ENCODE peak calls at places on chromosomes 5 and 9, in five cellular contexts. Z, Q, K, I and W are unnamed samples.

GRCh38 chr5:178625679-178626483 is 969 bp downstream of the CLK4 start:
- DNase-seq in Z (no peak), Q (no peak), K (no peak), I (no peak), W (no peak)

GRCh38 chr9:116275418-116276295 is 122.1 kb downstream of the PAPPA start:
- DNase-seq in Z (no peak), Q (no peak), K (no peak), I (peak), W (no peak)

GRCh38 chr5:135505973-135506372 is 29.8 kb downstream of the NEUROG1 start:
- DNase-seq in Z (no peak), Q (no peak), K (no peak), I (no peak), W (no peak)

GRCh38 chr5:151020304-151021031 is at the start of gene GPX3:
- DNase-seq in Z (peak), Q (no peak), K (no peak), I (peak), W (peak)

GRCh38 chr9:13716620-13717019 is 437.1 kb upstream of the MPDZ start:
- DNase-seq in Z (no peak), Q (no peak), K (no peak), I (peak), W (no peak)

GRCh38 chr5:95664204-95664786 is 17.7 kb downstream of the RFESD start:
- DNase-seq in Z (peak), Q (no peak), K (no peak), I (peak), W (no peak)

GRCh38 chr9:92607773-92608172 is 62.2 kb downstream of the IPPK start:
- DNase-seq in Z (no peak), Q (peak), K (peak), I (peak), W (no peak)

GRCh38 chr9:75170898-75171360 is 82.6 kb downstream of the OSTF1 start:
- DNase-seq in Z (no peak), Q (no peak), K (no peak), I (no peak), W (no peak)

GRCh38 chr9:70000481-70000880 is 43.2 kb upstream of the MAMDC2 start:
- DNase-seq in Z (no peak), Q (no peak), K (no peak), I (no peak), W (no peak)

GRCh38 chr5:139908749-139909148 is 113.1 kb downstream of the PSD2 start:
- DNase-seq in Z (peak), Q (no peak), K (peak), I (no peak), W (no peak)

GRCh38 chr5:149156435-149157083 is 15.3 kb downstream of the ABLIM3 start:
- DNase-seq in Z (no peak), Q (no peak), K (no peak), I (no peak), W (no peak)

GRCh38 chr5:176405656-176406435 is 10.5 kb downstream of the CLTB start:
- DNase-seq in Z (no peak), Q (no peak), K (no peak), I (no peak), W (no peak)

GRCh38 chr5:151186538-151186937 is 29.0 kb upstream of the ANXA6 start:
- DNase-seq in Z (no peak), Q (no peak), K (no peak), I (no peak), W (no peak)

GRCh38 chr9:137969008-137969407 is 91.4 kb downstream of the CACNA1B start:
- DNase-seq in Z (no peak), Q (no peak), K (no peak), I (no peak), W (peak)

GRCh38 chr5:36875789-36876388 is 680 bp upstream of the NIPBL start:
- DNase-seq in Z (peak), Q (peak), K (no peak), I (peak), W (peak)

GRCh38 chr9:33139421-33140228 is 27.5 kb downstream of the B4GALT1 start:
- DNase-seq in Z (peak), Q (peak), K (peak), I (no peak), W (peak)

GRCh38 chr9:69215774-69216482 is 41.9 kb downstream of the TJP2 start:
- DNase-seq in Z (no peak), Q (no peak), K (no peak), I (peak), W (no peak)

GRCh38 chr5:140239939-140240700 is 62.8 kb downstream of the PFDN1 start:
- DNase-seq in Z (peak), Q (no peak), K (no peak), I (peak), W (no peak)

GRCh38 chr5:79547429-79547822 is 33.5 kb upstream of the HOMER1 start:
- DNase-seq in Z (no peak), Q (no peak), K (no peak), I (no peak), W (no peak)

GRCh38 chr5:175344331-175345200 is 99.4 kb downstream of the DRD1 start:
- DNase-seq in Z (no peak), Q (no peak), K (peak), I (no peak), W (no peak)

GRCh38 chr5:127508644-127509373 is 8.6 kb upstream of the PRRC1 start:
- DNase-seq in Z (no peak), Q (no peak), K (no peak), I (no peak), W (no peak)

GRCh38 chr5:2738156-2738699 is 13.2 kb downstream of the IRX2 start:
- DNase-seq in Z (no peak), Q (no peak), K (no peak), I (no peak), W (no peak)

GRCh38 chr5:2740051-2740848 is 11.2 kb downstream of the IRX2 start:
- DNase-seq in Z (no peak), Q (no peak), K (no peak), I (no peak), W (no peak)

GRCh38 chr5:2738700-2739359 is 12.6 kb downstream of the IRX2 start:
- DNase-seq in Z (no peak), Q (no peak), K (no peak), I (no peak), W (peak)

GRCh38 chr5:2740849-2741555 is 10.5 kb downstream of the IRX2 start:
- DNase-seq in Z (no peak), Q (no peak), K (no peak), I (no peak), W (no peak)

GRCh38 chr5:2739360-2740050 is 12.0 kb downstream of the IRX2 start:
- DNase-seq in Z (no peak), Q (no peak), K (no peak), I (no peak), W (no peak)
- H3K4me3 ChIP-seq in Z (no peak), Q (peak), K (peak), I (no peak), W (no peak)

DNA sequence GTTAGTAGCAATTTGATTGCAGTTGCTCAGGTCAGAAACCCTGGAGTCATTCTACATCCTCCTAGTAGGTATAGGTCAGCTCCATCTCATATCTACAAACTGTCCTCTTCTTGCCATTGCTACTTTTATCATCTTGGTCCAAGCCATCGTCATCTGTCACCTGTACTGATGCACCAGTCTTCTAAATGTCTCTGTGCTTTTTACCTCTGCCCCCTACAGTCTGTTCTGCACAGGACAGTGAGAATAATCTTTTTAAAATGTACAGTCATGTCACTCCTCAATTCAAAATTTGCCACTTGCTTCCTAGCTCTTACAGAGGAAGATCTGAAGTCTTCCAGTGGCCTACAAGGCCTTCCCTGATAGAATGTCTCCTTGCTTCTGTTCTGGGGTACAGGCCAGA is 6.8 kb downstream of the NNT start:
- DNase-seq in Z (no peak), Q (no peak), K (no peak), I (no peak), W (no peak)
- TF ChIP-seq CTCF in Z (no peak), Q (peak), K (peak), I (peak), W (peak)

GRCh38 chr9:27117489-27118135 is 8.6 kb downstream of the TEK start:
- DNase-seq in Z (no peak), Q (no peak), K (no peak), I (peak), W (peak)

GRCh38 chr9:27124151-27124550 is 15.1 kb downstream of the TEK start:
- DNase-seq in Z (no peak), Q (peak), K (no peak), I (no peak), W (no peak)

DNA sequence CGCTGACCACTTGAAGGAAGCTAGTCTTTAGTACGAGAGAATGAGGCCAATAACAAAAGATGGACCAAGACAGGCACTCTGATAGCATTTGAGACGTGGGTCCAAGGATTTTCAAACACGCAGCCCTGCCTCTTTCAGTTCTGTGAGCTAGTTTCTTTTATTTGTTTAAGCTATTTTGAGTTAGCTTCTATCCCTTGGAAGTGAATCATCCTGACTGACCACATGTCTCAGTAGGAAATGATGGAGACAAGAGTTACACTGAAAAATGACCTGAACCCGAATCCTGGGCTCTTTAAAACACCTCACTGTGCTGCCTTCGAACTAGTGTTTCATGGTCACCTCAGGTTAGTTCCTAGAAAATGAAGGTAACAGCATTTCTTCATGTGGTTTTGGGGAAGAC is 9.9 kb downstream of the TEK start:
- DNase-seq in Z (no peak), Q (no peak), K (peak), I (peak), W (no peak)
- H3K4me3 ChIP-seq in Z (no peak), Q (no peak), K (no peak), I (no peak), W (no peak)

DNA sequence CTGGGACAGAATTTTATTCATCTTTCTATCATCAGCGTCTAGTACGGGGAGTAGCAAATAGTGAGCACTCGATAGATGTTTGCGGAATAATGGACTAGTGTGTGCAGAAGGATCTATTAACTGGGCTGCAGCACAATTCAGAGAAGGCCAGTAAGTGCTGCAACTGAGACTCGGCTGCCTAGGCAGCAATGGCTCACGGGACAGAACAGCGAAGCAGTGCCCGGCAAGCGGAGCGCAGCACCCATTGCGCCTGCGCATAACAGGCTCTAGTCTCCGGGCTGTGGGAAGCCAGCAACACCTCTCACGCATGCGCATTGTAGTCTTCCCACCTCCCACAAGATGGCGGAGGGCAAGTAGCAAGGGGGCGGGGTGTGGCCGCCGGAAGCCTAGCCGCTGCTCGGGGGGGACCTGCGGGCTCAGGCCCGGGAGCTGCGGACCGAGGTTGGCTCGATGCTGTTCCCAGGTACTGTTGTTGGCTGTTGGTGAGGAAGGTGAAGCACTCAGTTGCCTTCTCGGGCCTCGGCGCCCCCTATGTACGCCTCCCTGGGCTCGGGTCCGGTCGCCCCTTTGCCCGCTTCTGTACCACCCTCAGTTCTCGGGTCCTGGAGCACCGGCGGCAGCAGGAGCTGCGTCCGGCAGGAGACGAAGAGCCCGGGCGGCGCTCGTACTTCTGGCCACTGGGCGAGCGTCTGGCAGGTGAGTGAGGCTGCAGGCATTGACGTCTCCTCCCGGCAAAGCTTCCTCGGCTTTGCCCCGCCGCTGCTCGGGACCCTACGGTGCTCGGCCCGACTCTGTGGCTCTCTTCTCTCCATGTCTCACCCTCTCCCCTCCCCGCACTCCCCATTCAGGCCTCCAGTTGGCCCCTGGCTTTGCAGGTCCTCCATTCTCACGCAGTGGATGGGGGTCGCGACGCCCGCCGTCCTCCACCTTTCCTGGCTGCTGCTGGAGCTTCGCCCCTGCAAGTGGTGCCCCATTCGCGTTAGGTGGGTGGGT is 30.2 kb upstream of the APC start:
- DNase-seq in Z (peak), Q (peak), K (peak), I (peak), W (peak)
- TF ChIP-seq CTCF in Z (no peak), Q (no peak), K (peak), I (no peak), W (no peak)

DNA sequence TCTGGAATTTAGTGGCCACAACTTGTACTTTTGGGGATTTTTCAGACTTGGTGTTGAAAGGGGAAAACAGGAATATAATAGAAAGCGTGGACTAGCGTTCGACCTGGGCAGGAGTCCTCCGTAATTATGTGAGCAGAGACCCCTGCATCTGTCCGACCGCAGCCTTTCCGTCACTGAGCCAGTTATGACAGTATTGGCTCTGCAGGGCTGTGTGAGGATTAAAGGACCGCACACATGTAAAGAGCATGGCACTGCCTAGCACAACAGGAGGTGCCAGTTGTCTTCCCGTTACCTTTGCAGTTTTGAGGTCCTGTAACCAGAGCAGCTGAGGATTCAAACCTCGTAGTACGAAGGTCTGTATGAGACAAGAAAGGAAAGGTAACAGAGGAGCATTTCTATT is 1.2 kb downstream of the B4GALT7 start:
- DNase-seq in Z (no peak), Q (no peak), K (no peak), I (no peak), W (no peak)
- H3K4me3 ChIP-seq in Z (peak), Q (peak), K (peak), I (no peak), W (peak)

DNA sequence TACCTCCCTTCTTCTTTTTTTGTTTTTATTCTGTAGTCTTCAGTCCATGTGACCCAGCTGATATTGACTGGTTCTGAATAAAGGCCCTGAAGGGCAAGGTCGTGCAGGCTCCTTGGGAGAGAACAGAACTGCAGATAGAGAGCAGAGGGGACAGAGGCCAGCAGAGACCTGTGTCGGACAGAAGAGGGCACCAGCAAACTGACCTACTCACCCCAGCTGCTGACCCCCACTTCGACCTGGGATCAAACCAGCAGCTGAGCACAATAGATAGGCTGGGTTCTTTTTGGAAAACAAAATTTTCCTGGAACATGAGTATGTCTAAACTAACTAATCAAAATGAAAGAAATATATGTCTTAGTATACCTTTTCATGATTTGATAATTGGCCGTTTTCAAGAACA is 695.1 kb downstream of the NR2F1-AS1 start:
- DNase-seq in Z (peak), Q (no peak), K (no peak), I (no peak), W (no peak)
- TF ChIP-seq CTCF in Z (no peak), Q (no peak), K (no peak), I (no peak), W (peak)

GRCh38 chr9:73133921-73134407 is 17.7 kb upstream of the ANXA1 start:
- DNase-seq in Z (no peak), Q (no peak), K (no peak), I (no peak), W (no peak)

GRCh38 chr9:73131376-73131775 is 20.3 kb upstream of the ANXA1 start:
- DNase-seq in Z (no peak), Q (no peak), K (no peak), I (peak), W (no peak)

GRCh38 chr9:73133042-73133651 is 18.5 kb upstream of the ANXA1 start:
- DNase-seq in Z (no peak), Q (no peak), K (no peak), I (peak), W (no peak)

GRCh38 chr9:73129941-73130695 is 21.5 kb upstream of the ANXA1 start:
- DNase-seq in Z (no peak), Q (no peak), K (no peak), I (no peak), W (no peak)

DNA sequence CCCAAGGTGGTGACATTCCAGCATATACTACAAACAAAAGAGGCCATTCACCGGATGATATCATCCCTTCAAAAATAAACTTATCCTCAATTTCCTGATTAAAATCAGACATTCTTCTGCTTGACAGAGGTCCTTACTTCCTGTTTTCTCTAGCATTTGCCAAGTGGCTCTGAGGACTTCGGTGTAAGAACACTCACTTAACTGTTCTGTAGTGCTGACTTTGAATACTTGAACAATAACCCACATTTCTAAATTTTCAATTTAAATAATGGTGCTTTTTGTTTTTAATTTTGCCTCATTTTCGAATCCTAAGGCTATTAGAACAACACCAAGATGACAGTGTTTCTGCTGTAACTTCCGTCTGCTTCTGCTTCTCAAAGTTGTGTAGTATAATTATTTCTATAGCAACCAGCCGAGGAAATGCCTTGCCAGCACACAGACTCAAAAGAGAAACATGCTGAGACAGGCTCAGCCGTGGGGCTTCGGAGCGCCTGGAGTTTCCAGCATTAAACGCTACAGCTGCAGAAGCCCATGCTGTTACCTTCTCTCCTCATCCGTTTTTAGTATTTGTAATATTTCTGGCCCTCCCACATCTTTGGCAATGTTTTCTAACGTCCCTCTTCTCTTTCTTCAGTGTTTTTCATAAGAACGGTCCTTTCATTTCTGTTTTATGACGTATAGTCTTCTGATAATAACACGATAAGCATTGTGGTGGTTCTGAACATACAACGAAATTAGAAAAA is 19.5 kb upstream of the ANXA1 start:
- DNase-seq in Z (peak), Q (no peak), K (no peak), I (peak), W (peak)
- H3K4me3 ChIP-seq in Z (peak), Q (peak), K (peak), I (peak), W (peak)

GRCh38 chr5:77852514-77853352 is 76.6 kb upstream of the TBCA start:
- DNase-seq in Z (peak), Q (no peak), K (no peak), I (peak), W (peak)
- TF ChIP-seq CTCF in Z (no peak), Q (no peak), K (no peak), I (no peak), W (no peak)

GRCh38 chr5:123699571-123699970 is 187.6 kb downstream of the CSNK1G3 start:
- DNase-seq in Z (no peak), Q (no peak), K (no peak), I (no peak), W (no peak)

GRCh38 chr5:123696948-123697347 is 185.0 kb downstream of the CSNK1G3 start:
- DNase-seq in Z (no peak), Q (no peak), K (no peak), I (no peak), W (peak)

GRCh38 chr5:123700624-123701023 is 188.6 kb downstream of the CSNK1G3 start:
- DNase-seq in Z (no peak), Q (peak), K (peak), I (peak), W (no peak)

GRCh38 chr5:123705741-123706140 is 193.8 kb downstream of the CSNK1G3 start:
- DNase-seq in Z (no peak), Q (no peak), K (no peak), I (no peak), W (no peak)

DNA sequence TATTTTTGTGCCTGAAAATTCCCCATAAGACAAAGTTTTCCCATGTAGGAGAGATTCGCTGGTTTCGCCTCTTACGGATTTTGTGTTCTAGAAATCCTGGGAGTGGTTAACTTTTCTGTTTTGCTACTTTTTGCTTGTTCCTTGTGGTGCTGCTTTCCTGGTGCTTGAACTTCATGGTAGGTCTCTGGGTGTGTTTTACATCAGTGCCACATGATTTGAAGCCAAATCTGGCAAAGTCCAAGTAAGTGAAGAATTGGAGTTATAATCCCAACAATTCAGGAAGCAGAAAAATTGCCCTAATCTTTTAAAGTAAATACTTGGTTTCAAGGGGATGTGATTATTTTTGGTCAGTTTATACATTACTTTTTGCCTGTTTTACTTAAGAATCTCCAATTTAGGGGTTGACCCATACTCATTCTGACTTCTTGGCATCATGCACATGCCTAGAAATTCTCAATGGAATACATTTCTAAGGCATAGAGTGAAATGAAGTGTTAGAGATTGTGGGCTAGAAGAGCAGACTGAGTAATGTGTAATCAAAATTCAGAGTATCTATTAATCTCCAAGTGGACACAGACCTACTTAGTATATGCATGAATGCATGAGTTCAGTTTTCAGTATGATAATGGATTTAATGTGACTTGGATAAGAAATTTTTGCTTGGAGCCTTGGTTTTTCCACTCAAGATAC is 189.7 kb downstream of the CSNK1G3 start:
- DNase-seq in Z (no peak), Q (no peak), K (no peak), I (no peak), W (no peak)
- H3K4me3 ChIP-seq in Z (no peak), Q (no peak), K (no peak), I (no peak), W (no peak)